ENCODE peak calls at places on chromosomes 7 and 10, in four cellular contexts. D is lower leg skin, X is GM23248, Z is ascending aorta. L is an unnamed sample.

GRCh38 chr10:114831186-114831867 is 9.7 kb downstream of the FHIP2A start:
- DNase-seq in D (no peak), X (no peak), Z (no peak), L (no peak)

GRCh38 chr10:132873395-132873794 is 69.0 kb downstream of the CFAP46 start:
- DNase-seq in D (peak), X (no peak), Z (no peak), L (peak)

GRCh38 chr10:14389981-14390590 is 59.4 kb upstream of the FRMD4A start:
- DNase-seq in D (no peak), X (no peak), Z (no peak), L (no peak)

GRCh38 chr7:105353752-105354328 is 34.9 kb downstream of the SRPK2 start:
- DNase-seq in D (no peak), X (peak), Z (no peak), L (peak)

GRCh38 chr10:124961248-124961570 is 19.3 kb downstream of the ZRANB1 start:
- DNase-seq in D (no peak), X (peak), Z (no peak), L (no peak)

GRCh38 chr7:38753347-38753746 is 122.2 kb upstream of the AMPH start:
- DNase-seq in D (no peak), X (no peak), Z (no peak), L (no peak)

GRCh38 chr7:85186083-85186520 is 754 bp downstream of the SEMA3D start:
- DNase-seq in D (peak), X (peak), Z (no peak), L (peak)

GRCh38 chr7:152636436-152636835 is 39.5 kb downstream of the XRCC2 start:
- DNase-seq in D (no peak), X (no peak), Z (no peak), L (no peak)

GRCh38 chr10:117462424-117462792 is 80.1 kb upstream of the EMX2 start:
- DNase-seq in D (no peak), X (peak), Z (no peak), L (peak)

GRCh38 chr10:111784386-111784785 is 399.2 kb downstream of the GPAM start:
- DNase-seq in D (no peak), X (peak), Z (no peak), L (no peak)

GRCh38 chr10:26780793-26781601 is 79.8 kb downstream of the ABI1 start:
- DNase-seq in D (peak), X (peak), Z (no peak), L (no peak)

GRCh38 chr10:124417846-124418725 is 637 bp downstream of the OAT start:
- DNase-seq in D (peak), X (peak), Z (no peak), L (peak)

GRCh38 chr7:7157177-7157886 is 25.0 kb upstream of the C1GALT1 start:
- DNase-seq in D (no peak), X (peak), Z (no peak), L (no peak)

GRCh38 chr7:27176343-27176731 is 2.2 kb upstream of the HOXA10 start:
- DNase-seq in D (peak), X (peak), Z (peak), L (peak)

GRCh38 chr7:27176962-27177794 is 3.1 kb upstream of the HOXA10 start:
- DNase-seq in D (peak), X (peak), Z (no peak), L (peak)

GRCh38 chr7:27178366-27178765 is 4.2 kb upstream of the HOXA10 start:
- DNase-seq in D (peak), X (peak), Z (no peak), L (peak)

GRCh38 chr7:27179030-27179429 is 4.9 kb upstream of the HOXA10 start:
- DNase-seq in D (peak), X (peak), Z (no peak), L (peak)

GRCh38 chr7:27177795-27178320 is 3.7 kb upstream of the HOXA10 start:
- DNase-seq in D (peak), X (peak), Z (no peak), L (no peak)
- H3K4me3 ChIP-seq in D (no peak), X (peak), Z (no peak), L (peak)

DNA sequence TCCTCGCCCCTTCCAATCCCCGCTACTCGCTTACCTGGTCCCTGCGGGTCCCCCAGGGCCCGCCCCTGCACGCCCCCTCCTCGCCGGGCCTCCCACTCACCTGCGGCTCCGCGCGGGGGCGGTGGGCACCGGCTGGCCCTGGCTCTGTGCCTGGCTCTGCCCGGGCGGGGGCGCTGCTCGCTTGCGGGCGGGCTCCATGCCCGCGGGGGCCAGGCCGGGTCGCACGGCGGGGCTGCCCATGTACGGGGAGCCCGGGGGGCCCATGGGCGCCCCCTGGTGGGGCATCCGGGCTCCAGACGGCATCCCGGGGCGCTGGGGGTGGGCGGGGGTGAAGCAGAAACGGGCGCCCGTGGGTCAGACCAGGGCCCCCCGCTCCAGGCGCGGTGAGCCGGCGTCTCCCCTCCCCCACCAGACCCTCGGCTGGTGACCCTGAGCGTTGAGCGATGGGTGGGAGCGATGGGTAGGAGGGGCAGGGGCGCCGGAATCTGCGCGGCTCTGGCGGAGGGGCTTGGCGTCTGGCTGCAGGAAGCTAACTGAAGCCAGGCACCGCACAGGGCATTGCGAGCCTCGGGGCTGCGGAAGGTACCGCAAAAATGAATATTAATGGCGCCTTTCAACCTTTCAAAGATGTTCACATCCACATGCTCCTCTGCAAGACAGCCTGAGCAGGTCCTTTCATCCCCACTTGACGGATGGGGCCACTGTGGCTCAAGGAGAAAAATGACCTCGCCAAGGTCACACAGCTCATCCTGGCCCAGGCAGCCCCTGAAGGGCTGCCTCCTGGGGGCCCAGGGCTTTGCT is 2.9 kb downstream of the SMARCD3 start:
- DNase-seq in D (peak), X (peak), Z (no peak), L (peak)
- H3K4me3 ChIP-seq in D (no peak), X (peak), Z (peak), L (peak)

DNA sequence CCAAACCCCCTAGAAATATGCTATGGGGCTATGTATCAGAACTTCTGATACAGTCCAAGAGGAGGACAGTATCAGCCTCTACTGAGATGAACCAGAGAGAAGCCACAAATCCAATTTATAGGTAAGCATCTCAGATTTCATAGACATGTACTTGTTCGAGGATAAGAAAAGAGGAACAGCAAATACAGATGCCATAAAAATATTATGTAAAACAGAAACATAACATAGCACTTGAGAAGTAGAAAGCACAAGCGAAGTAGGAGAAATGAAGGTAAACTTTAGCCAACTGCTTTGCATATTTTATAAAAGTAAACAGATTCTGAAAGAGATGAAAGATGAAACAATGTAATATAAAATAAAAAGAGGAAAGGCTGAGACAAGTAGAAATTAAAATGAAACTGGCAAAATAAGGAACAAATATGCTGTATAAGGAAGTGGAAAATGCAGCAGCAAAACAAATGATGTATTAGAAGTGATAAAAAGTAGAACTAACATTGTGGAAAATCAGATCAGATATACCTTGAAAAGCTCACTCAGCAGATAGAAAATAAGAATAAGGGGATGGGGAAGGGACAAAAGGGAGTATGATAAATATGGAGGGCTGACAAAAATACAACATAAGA is 135.1 kb downstream of the SKAP2 start:
- DNase-seq in D (no peak), X (no peak), Z (no peak), L (no peak)
- H3K4me3 ChIP-seq in D (no peak), X (no peak), Z (no peak), L (no peak)

GRCh38 chr7:50467817-50468610 is 17.9 kb upstream of the FIGNL1 start:
- DNase-seq in D (peak), X (peak), Z (peak), L (peak)
- H3K4me3 ChIP-seq in D (no peak), X (peak), Z (peak), L (no peak)

GRCh38 chr7:17319164-17320101 is 21.0 kb downstream of the AHR start:
- DNase-seq in D (no peak), X (no peak), Z (no peak), L (no peak)
- H3K4me3 ChIP-seq in D (no peak), X (no peak), Z (no peak), L (no peak)

DNA sequence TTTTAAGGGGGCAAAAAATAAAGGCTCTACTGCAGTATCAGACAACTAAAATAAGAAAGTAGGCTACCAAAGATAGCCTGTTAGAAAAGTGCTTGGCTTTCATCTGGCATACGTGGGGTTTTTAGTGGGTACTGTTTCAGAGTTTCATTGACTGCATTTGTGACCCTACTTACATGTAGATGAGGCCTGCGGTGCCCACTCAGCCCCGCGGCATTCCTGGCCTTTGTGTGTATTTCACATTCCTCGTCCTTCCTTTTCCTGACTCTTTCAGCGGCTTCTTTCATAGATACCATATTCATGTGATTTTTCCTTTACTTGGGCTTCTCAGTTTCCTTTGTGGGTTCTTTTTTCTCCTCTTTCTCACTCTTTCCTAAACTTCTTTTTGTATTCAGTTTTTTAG is 50.7 kb downstream of the UBE3C start:
- DNase-seq in D (no peak), X (no peak), Z (no peak), L (no peak)
- H3K4me3 ChIP-seq in D (no peak), X (no peak), Z (no peak), L (no peak)

DNA sequence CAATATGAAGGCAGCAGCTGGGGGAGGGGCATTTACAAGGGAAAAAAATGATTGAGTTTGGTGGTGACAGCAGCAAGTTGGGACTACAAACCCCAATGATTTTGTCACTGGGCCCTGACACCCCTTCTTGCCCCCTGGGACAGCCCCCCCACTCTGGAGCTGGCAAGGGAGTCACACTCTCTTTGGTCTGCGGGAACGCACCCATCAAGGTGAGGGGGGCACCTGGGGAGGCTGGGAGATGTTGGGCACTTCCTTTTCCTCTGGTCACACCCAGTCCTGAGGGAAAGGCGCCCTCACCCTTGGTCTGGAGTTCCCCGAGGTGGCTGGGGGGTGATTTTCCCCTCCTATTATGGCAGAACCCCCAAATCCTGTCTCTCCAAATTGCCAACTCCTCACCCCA is 24.4 kb downstream of the EPHB4 start:
- DNase-seq in D (no peak), X (peak), Z (no peak), L (peak)
- H3K4me3 ChIP-seq in D (no peak), X (no peak), Z (no peak), L (no peak)